ENCODE peak calls at places on chromosome 16, in four cellular contexts. W is lung, O is OCI-LY7, R is fibroblast of pulmonary artery. V is an unnamed sample.

GRCh38 chr16:27449434-27450188 is 47.6 kb downstream of the IL21R start:
- DNase-seq in W (no peak), O (peak), R (no peak), V (no peak)

GRCh38 chr16:3503513-3503912 is 2.7 kb downstream of the CLUAP1 start:
- DNase-seq in W (no peak), O (peak), R (no peak), V (peak)

GRCh38 chr16:83701494-83701893 is 106.3 kb upstream of the HSBP1 start:
- DNase-seq in W (peak), O (peak), R (peak), V (peak)

GRCh38 chr16:82108101-82108500 is 61.9 kb downstream of the MPHOSPH6 start:
- DNase-seq in W (no peak), O (no peak), R (no peak), V (no peak)

GRCh38 chr16:28155293-28155692 is 56.5 kb downstream of the XPO6 start:
- DNase-seq in W (no peak), O (no peak), R (no peak), V (no peak)

GRCh38 chr16:50812876-50813466 is 71.1 kb downstream of the CYLD start:
- DNase-seq in W (peak), O (no peak), R (no peak), V (no peak)

GRCh38 chr16:1874854-1875253 is 2.9 kb upstream of the MEIOB start:
- DNase-seq in W (no peak), O (no peak), R (no peak), V (no peak)

GRCh38 chr16:8863594-8864424 is 5.0 kb downstream of the CARHSP1 start:
- DNase-seq in W (no peak), O (no peak), R (no peak), V (peak)

GRCh38 chr16:85037050-85037410 is 9.4 kb downstream of the KIAA0513 start:
- DNase-seq in W (no peak), O (no peak), R (peak), V (peak)

GRCh38 chr16:2497116-2497630 is 16.6 kb upstream of the ATP6V0C start:
- DNase-seq in W (no peak), O (no peak), R (peak), V (no peak)

GRCh38 chr16:50093607-50094570 is 28.1 kb downstream of the HEATR3 start:
- DNase-seq in W (peak), O (no peak), R (no peak), V (no peak)

GRCh38 chr16:85066346-85066885 is 38.8 kb downstream of the KIAA0513 start:
- DNase-seq in W (no peak), O (no peak), R (no peak), V (no peak)

GRCh38 chr16:50401355-50401754 is 32.6 kb upstream of the BRD7 start:
- DNase-seq in W (peak), O (no peak), R (no peak), V (no peak)

GRCh38 chr16:4344659-4345438 is 6.3 kb downstream of the PAM16 start:
- DNase-seq in W (no peak), O (no peak), R (no peak), V (peak)

GRCh38 chr16:22183901-22184614 is 21.8 kb downstream of the SDR42E2 start:
- DNase-seq in W (no peak), O (peak), R (no peak), V (no peak)

GRCh38 chr16:68902376-68903345 is 59.3 kb downstream of the TANGO6 start:
- DNase-seq in W (peak), O (peak), R (peak), V (peak)
- TF ChIP-seq CTCF in W (peak), O (peak), R (peak), V (peak)

GRCh38 chr16:76265434-76266045 is 11.7 kb upstream of the CNTNAP4 start:
- DNase-seq in W (no peak), O (peak), R (peak), V (peak)
- TF ChIP-seq CTCF in W (no peak), O (peak), R (peak), V (peak)

GRCh38 chr16:86573646-86574508 is 4.5 kb upstream of the FOXL1 start:
- DNase-seq in W (no peak), O (no peak), R (no peak), V (no peak)
- TF ChIP-seq CTCF in W (no peak), O (no peak), R (no peak), V (no peak)

GRCh38 chr16:88693420-88694177 is 7.3 kb upstream of the SNAI3 start:
- DNase-seq in W (no peak), O (peak), R (no peak), V (no peak)
- TF ChIP-seq CTCF in W (no peak), O (no peak), R (no peak), V (no peak)

GRCh38 chr16:24834459-24835335 is 11.1 kb upstream of the SLC5A11 start:
- DNase-seq in W (no peak), O (peak), R (peak), V (peak)
- TF ChIP-seq CTCF in W (no peak), O (peak), R (peak), V (peak)

DNA sequence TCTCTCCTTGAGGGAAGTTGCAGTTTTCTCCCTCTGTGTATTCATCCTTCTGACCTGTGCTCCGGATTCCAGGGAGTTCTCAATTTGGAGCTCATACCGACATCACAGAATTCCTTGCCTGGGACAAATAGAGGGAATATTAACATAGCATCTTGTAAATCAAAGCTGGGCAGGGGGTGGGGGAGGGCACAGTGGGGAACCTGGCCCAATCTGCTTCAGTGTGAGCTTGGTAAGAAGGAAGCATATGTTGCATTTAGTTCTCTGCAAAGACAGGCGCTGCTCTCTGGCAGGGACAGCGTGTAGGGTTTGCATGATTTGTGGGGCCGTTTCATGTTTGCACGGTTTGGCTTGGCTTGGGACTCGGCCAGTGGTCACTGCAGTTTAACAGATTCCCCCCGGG is 177.9 kb downstream of the WWOX start:
- DNase-seq in W (no peak), O (no peak), R (no peak), V (no peak)
- TF ChIP-seq CTCF in W (no peak), O (no peak), R (no peak), V (no peak)

GRCh38 chr16:57452021-57452420 is 4.7 kb downstream of the COQ9 start:
- DNase-seq in W (no peak), O (no peak), R (no peak), V (no peak)

GRCh38 chr16:57444711-57445110 is 2.5 kb downstream of the CIAPIN1 start:
- DNase-seq in W (no peak), O (no peak), R (peak), V (peak)

GRCh38 chr16:57446530-57447141 is 549 bp downstream of the CIAPIN1 start:
- DNase-seq in W (peak), O (peak), R (peak), V (peak)

GRCh38 chr16:57445510-57445909 is 1.7 kb downstream of the CIAPIN1 start:
- DNase-seq in W (no peak), O (no peak), R (no peak), V (no peak)

DNA sequence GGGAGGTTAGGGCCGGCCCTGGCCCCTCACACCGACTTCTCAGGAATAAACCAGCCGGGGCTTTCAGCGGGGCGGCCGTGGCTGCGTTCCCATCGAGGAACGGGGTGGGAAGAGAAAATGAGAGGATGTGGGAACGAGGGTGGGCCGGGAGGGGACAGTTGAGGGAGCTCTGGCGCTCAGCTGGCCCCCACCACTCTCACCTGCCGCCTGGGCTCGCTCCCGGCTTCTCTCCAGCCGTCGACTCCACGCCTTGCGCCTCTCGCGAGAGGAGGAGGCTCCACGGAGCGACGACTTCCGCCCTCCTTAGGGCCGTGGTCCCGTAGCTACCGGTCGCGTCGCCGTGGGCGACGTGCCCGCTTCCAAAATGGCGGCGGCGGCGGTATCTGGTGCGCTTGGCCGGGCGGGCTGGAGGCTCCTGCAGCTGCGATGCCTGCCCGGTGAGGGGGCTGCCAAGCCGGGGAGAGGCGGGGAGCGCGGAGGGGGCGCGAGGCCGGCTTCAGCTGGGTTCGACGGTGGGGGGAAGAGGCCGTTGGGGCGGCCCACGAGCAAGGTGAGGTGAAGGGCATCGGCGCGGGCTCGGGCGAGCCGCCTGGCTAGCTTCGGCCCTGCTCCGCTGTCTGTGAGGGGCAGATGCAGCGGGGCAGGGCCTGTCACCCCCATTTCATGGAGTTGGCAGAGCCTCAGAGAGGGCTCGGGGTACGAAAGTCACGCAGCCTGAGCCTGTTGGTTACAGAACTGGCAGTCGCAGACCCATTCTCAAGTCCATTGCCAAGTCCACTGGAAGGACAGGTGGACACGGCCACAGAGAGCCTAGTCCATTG is at the start of the genes CIAPIN1 and COQ9:
- DNase-seq in W (peak), O (peak), R (peak), V (peak)
- TF ChIP-seq CTCF in W (no peak), O (no peak), R (no peak), V (no peak)